ENCODE peak calls at places on chromosomes 7 and 10, in seven cellular contexts. T is stimulated activated CD4-positive, alpha-beta T cell treated with anti-CD3 and anti-CD28 coated beads, TNF-alpha, amount 100 ng/mL, for 24 hours; S is breast epithelium; C is RCC 7860; P is glutamatergic neuron; Y is M059J; H is endothelial cell. L is an unnamed sample.

GRCh38 chr7:95758187-95758586 is 14.2 kb upstream of the DYNC1I1 start:
- DNase-seq in T (no peak), S (no peak), C (no peak), P (no peak), Y (no peak), H (no peak), L (no peak)

GRCh38 chr10:84605802-84606201 is 277.4 kb downstream of the CCSER2 start:
- DNase-seq in T (no peak), S (no peak), C (no peak), P (no peak), Y (peak; percentile 23), H (no peak), L (no peak)

GRCh38 chr7:156566812-156567549 is 73.6 kb upstream of the RNF32 start:
- DNase-seq in T (no peak), S (no peak), C (no peak), P (no peak), Y (no peak), H (no peak), L (peak; percentile 12)

GRCh38 chr7:34044319-34044643 is 138.9 kb downstream of the BMPER start:
- DNase-seq in T (no peak), S (no peak), C (no peak), P (no peak), Y (no peak), H (no peak), L (no peak)

GRCh38 chr7:151062399-151063211 is 3.2 kb downstream of the SLC4A2 start:
- DNase-seq in T (no peak), S (no peak), C (peak; percentile 96), P (peak; percentile 91), Y (no peak), H (peak; percentile 67), L (peak; percentile 91)

GRCh38 chr7:128931965-128932861 is 5.5 kb upstream of the IRF5 start:
- DNase-seq in T (no peak), S (no peak), C (no peak), P (no peak), Y (no peak), H (no peak), L (no peak)

GRCh38 chr10:95201736-95202135 is 7.7 kb downstream of the ACSM6 start:
- DNase-seq in T (no peak), S (no peak), C (no peak), P (no peak), Y (peak; percentile 77), H (no peak), L (no peak)

GRCh38 chr7:103651978-103652377 is 206.0 kb upstream of the SLC26A5 start:
- DNase-seq in T (no peak), S (no peak), C (no peak), P (no peak), Y (no peak), H (no peak), L (no peak)

GRCh38 chr10:97411411-97411810 is 10.3 kb upstream of the RRP12 start:
- DNase-seq in T (no peak), S (no peak), C (peak; percentile 99), P (no peak), Y (peak; percentile 74), H (no peak), L (peak; percentile 74)

GRCh38 chr7:76314042-76314721 is 11.7 kb downstream of the HSPB1 start:
- DNase-seq in T (peak; percentile 95), S (peak; percentile 94), C (peak; percentile 93), P (peak; percentile 98), Y (peak; percentile 89), H (peak; percentile 100), L (peak; percentile 76)

GRCh38 chr10:22505923-22506685 is 160.8 kb downstream of the SPAG6 start:
- DNase-seq in T (peak; percentile 30), S (no peak), C (no peak), P (no peak), Y (peak; percentile 51), H (no peak), L (no peak)

GRCh38 chr7:18667466-18667865 is 171.9 kb downstream of the HDAC9 start:
- DNase-seq in T (no peak), S (no peak), C (peak; percentile 70), P (no peak), Y (peak; percentile 88), H (peak; percentile 36), L (peak; percentile 80)